ENCODE peak calls at places on chromosomes 12 and 14, in six cellular contexts. H, M, S, A, C and W are unnamed samples.

GRCh38 chr12:93379432-93380308 is 1.9 kb downstream of the NUDT4 start:
- DNase-seq in M (no peak), S (peak), C (no peak), A (no peak), H (no peak), W (no peak)

GRCh38 chr12:80321653-80322052 is 122.4 kb upstream of the PTPRQ start:
- DNase-seq in H (no peak), M (no peak), C (no peak), S (peak), A (no peak), W (no peak)

GRCh38 chr12:92141585-92142244 is 3.9 kb downstream of the BTG1 start:
- DNase-seq in S (no peak), A (no peak), H (no peak), C (no peak), M (no peak), W (no peak)

GRCh38 chr14:93564918-93565317 is 134.2 kb downstream of the UNC79 start:
- DNase-seq in C (no peak), H (no peak), S (no peak), A (no peak), M (no peak), W (no peak)

GRCh38 chr14:26730929-26731618 is 133.2 kb upstream of the NOVA1 start:
- DNase-seq in C (peak), M (no peak), H (no peak), A (no peak), S (peak), W (no peak)

GRCh38 chr12:5716221-5716620 is 228.8 kb downstream of the ANO2 start:
- DNase-seq in S (peak), C (peak), H (no peak), M (peak), A (no peak), W (no peak)

GRCh38 chr12:25808604-25809003 is 149.9 kb upstream of the RASSF8 start:
- DNase-seq in S (no peak), C (no peak), M (no peak), H (no peak), A (no peak), W (no peak)

GRCh38 chr14:71243697-71244096 is 336.4 kb downstream of the PCNX1 start:
- DNase-seq in C (no peak), S (peak), M (no peak), A (no peak), H (no peak), W (no peak)

GRCh38 chr14:59189281-59189821 is 884 bp downstream of the DAAM1 start:
- DNase-seq in A (peak), C (peak), M (no peak), S (peak), H (peak), W (peak)

GRCh38 chr12:71548906-71549305 is 109.3 kb downstream of the LGR5 start:
- DNase-seq in H (no peak), S (no peak), C (no peak), A (no peak), M (no peak), W (no peak)

GRCh38 chr14:77882098-77882497 is 82.2 kb downstream of the ADCK1 start:
- DNase-seq in M (peak), S (no peak), C (peak), A (no peak), H (no peak), W (no peak)

GRCh38 chr12:50951112-50951511 is 1.2 kb upstream of the HIGD1C start:
- DNase-seq in C (no peak), H (no peak), A (no peak), M (no peak), S (no peak), W (no peak)

DNA sequence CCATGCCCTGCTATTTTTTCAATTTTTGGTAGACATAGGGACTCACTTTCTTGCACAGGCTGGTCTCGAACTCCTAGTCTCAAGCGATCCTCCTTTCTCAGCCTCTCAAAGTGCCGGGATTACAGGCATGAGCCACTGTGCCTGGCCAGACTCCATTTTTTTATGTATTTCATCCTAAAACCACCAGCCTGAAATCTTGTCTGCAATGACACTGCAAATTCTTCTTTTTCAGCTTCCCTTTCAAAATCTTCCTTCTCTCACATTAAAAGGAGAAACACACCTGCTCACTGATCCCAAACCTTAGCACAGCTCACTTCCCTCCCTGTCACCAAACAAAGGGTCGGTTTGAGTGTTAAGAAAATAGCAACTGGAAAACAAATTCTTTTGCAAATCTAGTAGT is 62.6 kb downstream of the PPP2R5E start:
- DNase-seq in S (no peak), H (no peak), A (no peak), C (no peak), M (no peak), W (no peak)
- H3K27ac ChIP-seq in S (no peak), H (no peak), A (no peak), C (no peak), M (no peak), W (no peak)

DNA sequence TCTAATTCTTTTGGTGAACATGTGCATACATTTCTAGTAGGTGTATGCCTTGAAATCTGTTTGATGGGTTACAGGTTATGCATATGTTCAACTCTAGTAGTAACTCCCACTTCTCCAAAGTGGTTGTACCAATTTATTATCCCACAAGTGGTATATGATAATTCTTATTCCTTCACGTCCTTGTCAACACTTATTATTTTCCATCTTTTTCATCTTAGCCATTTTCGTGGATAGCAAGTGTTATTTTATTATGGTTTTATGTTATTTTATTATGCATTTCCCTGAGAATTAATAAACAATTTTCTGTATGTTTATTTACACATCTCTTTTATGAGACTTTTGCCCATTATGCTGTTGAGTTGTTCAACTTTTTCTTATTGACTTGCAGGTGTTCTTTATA is 11.2 kb upstream of the AMIGO2 start:
- DNase-seq in S (no peak), C (no peak), M (no peak), H (no peak), A (no peak), W (no peak)
- H3K27ac ChIP-seq in S (no peak), C (no peak), M (no peak), H (no peak), A (no peak), W (no peak)

GRCh38 chr12:108702534-108702933 is 28.8 kb downstream of the CORO1C start:
- DNase-seq in S (no peak), C (peak), H (no peak), M (no peak), A (no peak), W (no peak)
- H3K27ac ChIP-seq in S (peak), C (peak), H (peak), M (peak), A (peak), W (no peak)

DNA sequence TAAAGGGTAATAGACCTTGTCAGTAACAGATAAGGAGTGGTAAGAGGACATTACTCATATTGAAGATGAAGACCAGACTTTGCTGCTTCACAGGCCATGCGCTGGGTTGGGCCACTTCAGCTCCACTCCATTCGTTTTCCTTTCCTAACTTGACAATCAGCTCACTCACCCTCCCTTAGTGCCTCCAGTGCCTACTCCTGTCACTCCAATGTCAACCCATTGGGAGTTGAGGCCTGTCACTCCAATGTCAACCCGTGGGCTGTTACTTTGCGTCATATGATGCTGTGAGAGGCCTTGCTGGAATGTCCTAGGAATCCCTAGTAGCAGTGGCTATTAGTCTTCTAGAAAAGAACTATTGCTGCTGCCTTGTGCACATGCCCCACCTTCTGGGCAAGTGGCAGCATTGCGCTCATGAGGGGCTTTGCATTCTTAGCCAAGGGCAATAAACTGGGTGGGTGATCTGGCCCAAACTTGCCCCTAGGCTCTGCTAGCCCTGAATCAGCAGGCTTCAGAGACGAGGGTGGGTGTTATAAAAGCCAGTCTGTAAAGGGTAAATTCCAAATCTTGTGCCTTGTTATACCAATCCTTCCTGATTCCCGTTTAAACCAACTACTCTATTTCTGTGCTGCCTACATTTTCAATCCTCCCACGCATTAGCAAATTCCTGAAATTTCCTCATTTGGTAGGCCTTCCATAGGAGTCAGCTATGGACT is 36.1 kb downstream of the BAZ2A start:
- DNase-seq in C (peak), M (peak), S (peak), H (no peak), A (no peak), W (no peak)
- H3K27ac ChIP-seq in C (peak), M (peak), S (peak), H (peak), A (peak), W (no peak)

GRCh38 chr14:104388631-104389325 is 190.8 kb upstream of the C14orf180 start:
- DNase-seq in S (no peak), A (peak), H (no peak), M (no peak), C (peak), W (no peak)
- H3K27ac ChIP-seq in S (no peak), A (no peak), H (no peak), M (no peak), C (no peak), W (no peak)